ENCODE peak calls at places on chromosomes 12 and 14, in four cellular contexts. L is heart left ventricle, U is esophagus squamous epithelium, A is NB4. B is an unnamed sample.

GRCh38 chr14:61308198-61308597 is 13.2 kb upstream of the PRKCH start:
- DNase-seq in L (no peak), U (no peak), A (no peak), B (no peak)

GRCh38 chr12:130334937-130335336 is 2.8 kb upstream of the PIWIL1 start:
- DNase-seq in L (no peak), A (no peak), U (no peak), B (no peak)

GRCh38 chr14:85195872-85196477 is 334.0 kb upstream of the FLRT2 start:
- DNase-seq in A (peak; percentile 6), U (no peak), L (no peak), B (peak; percentile 4)

GRCh38 chr12:7107181-7108041 is 1.6 kb downstream of the C1RL start:
- DNase-seq in L (no peak), U (no peak), A (no peak), B (peak; percentile 48)

GRCh38 chr12:108630481-108631207 is 3.0 kb downstream of the SELPLG start:
- DNase-seq in A (peak; percentile 92), U (no peak), L (no peak), B (peak; percentile 68)

GRCh38 chr14:98131406-98131805 is 1140.6 kb downstream of the BCL11B start:
- DNase-seq in A (no peak), U (no peak), L (no peak), B (no peak)

GRCh38 chr14:65469903-65470302 is 57.4 kb downstream of the FUT8 start:
- DNase-seq in U (no peak), L (no peak), A (no peak), B (no peak)

GRCh38 chr12:31301311-31301710 is 24.6 kb downstream of the SINHCAF start:
- DNase-seq in L (no peak), U (no peak), A (no peak), B (no peak)

GRCh38 chr14:50814161-50814560 is 16.8 kb downstream of the NIN start:
- DNase-seq in U (no peak), L (no peak), A (no peak), B (no peak)

GRCh38 chr14:61652526-61653262 is 42.6 kb upstream of the HIF1A start:
- DNase-seq in A (peak; percentile 82), U (no peak), L (no peak), B (no peak)

GRCh38 chr12:33116284-33116683 is 219.7 kb upstream of the PKP2 start:
- DNase-seq in L (no peak), U (no peak), A (no peak), B (no peak)

GRCh38 chr12:89671469-89671868 is 37.2 kb downstream of the ATP2B1 start:
- DNase-seq in U (no peak), A (no peak), L (no peak), B (no peak)

GRCh38 chr12:49098035-49098451 is 3.4 kb upstream of the DHH start:
- DNase-seq in A (peak; percentile 78), U (no peak), L (peak; percentile 47), B (peak; percentile 82)

GRCh38 chr12:18723752-18724151 is 14.1 kb downstream of the PLCZ1 start:
- DNase-seq in L (no peak), A (peak; percentile 58), U (no peak), B (no peak)

GRCh38 chr12:58711968-58712367 is 208.3 kb downstream of the LRIG3 start:
- DNase-seq in L (no peak), A (no peak), U (no peak), B (no peak)

GRCh38 chr12:102965281-102966155 is 8.0 kb downstream of the ASCL1 start:
- DNase-seq in A (no peak), L (no peak), U (no peak), B (no peak)

GRCh38 chr12:57546438-57547365 is at the start of gene DCTN2:
- DNase-seq in L (peak; percentile 97), U (peak; percentile 79), A (peak; percentile 99), B (peak; percentile 99)
- TF ChIP-seq POLR2A in L (peak; percentile 55), U (no peak), A (no peak), B (peak; percentile 69)

GRCh38 chr12:2008677-2009076 is 4.4 kb upstream of the DCP1B start:
- DNase-seq in L (no peak), A (no peak), U (no peak), B (no peak)

GRCh38 chr12:2003676-2004112 is 563 bp downstream of the DCP1B start:
- DNase-seq in L (no peak), U (no peak), A (no peak), B (no peak)

GRCh38 chr12:2009623-2010022 is 5.4 kb upstream of the DCP1B start:
- DNase-seq in U (no peak), L (no peak), A (peak; percentile 20), B (peak; percentile 62)

DNA sequence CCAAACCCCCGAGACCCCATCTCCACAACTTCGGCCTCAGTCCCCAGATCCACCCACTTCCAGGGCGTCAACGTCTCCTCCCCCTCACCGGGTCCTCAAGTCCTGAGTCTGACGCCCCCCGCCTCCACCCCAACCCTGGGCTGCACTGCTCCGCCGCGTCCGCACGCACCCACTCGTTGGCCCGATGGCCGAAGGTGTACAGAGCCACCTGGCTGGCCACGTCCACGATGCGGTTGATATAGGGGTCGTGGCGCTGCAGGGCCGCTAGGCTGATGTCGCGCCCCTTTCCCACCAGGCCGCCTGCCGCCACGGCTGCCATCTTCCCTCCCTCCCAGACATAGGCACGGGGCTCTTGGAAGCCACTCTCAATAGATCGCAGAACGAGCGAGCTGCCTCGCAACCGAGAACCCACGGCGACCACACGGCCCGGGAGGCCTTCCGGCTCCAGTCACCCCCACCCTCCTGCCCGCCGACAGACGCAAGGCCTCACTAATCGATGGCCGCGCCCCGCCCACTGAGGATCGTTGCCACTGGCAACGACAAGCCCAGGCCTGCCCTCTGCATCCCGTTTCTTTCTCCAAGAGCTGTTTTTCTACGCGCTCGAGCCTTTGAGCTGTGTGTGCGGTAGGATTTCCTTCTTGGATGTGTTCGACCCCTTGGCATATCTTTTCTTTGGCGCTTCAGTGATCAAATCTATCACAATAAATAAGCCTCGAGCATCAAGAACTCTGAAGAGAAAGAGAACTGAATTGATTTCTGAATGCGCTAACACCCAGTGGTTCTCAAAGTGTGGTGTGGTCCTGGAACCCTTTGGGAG is at the start of gene DCP1B:
- DNase-seq in A (peak; percentile 98), L (peak; percentile 97), U (peak; percentile 82), B (peak; percentile 97)
- TF ChIP-seq POLR2A in A (peak; percentile 71), L (peak; percentile 58), U (no peak), B (peak; percentile 90)

DNA sequence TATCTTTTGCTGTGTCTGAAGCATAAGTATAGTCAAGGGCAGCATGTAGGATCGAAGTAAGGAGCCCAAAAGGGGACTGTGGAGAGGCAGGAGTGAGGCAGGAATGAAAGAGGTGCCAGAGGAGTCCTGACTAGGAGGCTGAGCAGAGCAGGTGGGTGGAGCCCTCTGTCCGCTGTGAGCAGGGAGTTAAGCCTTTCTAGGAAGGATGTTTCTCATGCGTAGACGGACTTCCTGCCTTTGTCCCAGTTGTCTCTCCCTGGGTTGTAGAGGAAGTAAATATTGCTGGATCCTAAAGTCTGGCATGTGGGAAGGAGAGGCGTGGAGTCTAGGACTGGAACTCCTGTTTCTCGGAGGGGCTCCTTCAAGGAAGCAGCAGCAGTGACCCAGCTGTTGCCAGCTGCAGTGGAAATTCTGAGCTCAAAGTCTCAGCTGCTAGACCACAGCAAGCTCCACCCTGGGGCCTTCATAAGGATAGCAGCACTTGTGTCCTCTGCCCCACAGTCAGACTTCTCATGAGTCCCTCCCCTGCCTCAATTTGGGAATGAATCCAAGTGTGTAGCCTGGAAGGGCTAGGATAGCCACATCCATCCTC is 44.0 kb downstream of the RBMS2 start:
- DNase-seq in L (peak; percentile 91), A (peak; percentile 75), U (no peak), B (peak; percentile 54)
- TF ChIP-seq POLR2A in L (peak; percentile 39), A (no peak), U (no peak), B (no peak)

GRCh38 chr12:51621155-51621922 is 30.3 kb downstream of the SCN8A start:
- DNase-seq in U (no peak), L (no peak), A (no peak), B (no peak)
- TF ChIP-seq POLR2A in U (no peak), L (no peak), A (no peak), B (no peak)

B was measured in erythroblast.